ENCODE peak calls at places on chromosome 11, in six cellular contexts. B, X, R, E, P and D are unnamed samples.

GRCh38 chr11:79304599-79305212 is 136.1 kb downstream of the TENM4 start:
- ATAC-seq in B (no peak), X (no peak), R (no peak), E (no peak), P (no peak), D (no peak)

GRCh38 chr11:85256433-85256832 is 370.7 kb downstream of the DLG2 start:
- ATAC-seq in B (no peak), X (no peak), R (no peak), E (no peak), P (no peak), D (no peak)

GRCh38 chr11:60145677-60146076 is 37.2 kb downstream of the MS4A6A start:
- ATAC-seq in B (no peak), X (peak), R (no peak), E (no peak), P (no peak), D (no peak)

GRCh38 chr11:7583248-7583647 is 69.4 kb downstream of the PPFIBP2 start:
- ATAC-seq in B (no peak), X (peak), R (no peak), E (no peak), P (no peak), D (peak)

GRCh38 chr11:69605737-69606526 is 35.0 kb upstream of the CCND1 start:
- ATAC-seq in B (no peak), X (no peak), R (no peak), E (no peak), P (no peak), D (no peak)

GRCh38 chr11:111976614-111977140 is 39.5 kb downstream of the DIXDC1 start:
- ATAC-seq in B (peak), X (peak), R (peak), E (no peak), P (no peak), D (peak)

GRCh38 chr11:126646701-126647209 is 291.3 kb downstream of the ST3GAL4 start:
- ATAC-seq in B (no peak), X (no peak), R (no peak), E (no peak), P (no peak), D (peak)

GRCh38 chr11:126147268-126148111 is 64.0 kb downstream of the RPUSD4 start:
- ATAC-seq in B (no peak), X (no peak), R (peak), E (no peak), P (no peak), D (no peak)

GRCh38 chr11:27120211-27120610 is 79.6 kb downstream of the BBOX1 start:
- ATAC-seq in B (no peak), X (no peak), R (no peak), E (no peak), P (no peak), D (no peak)